ENCODE peak calls at places on chromosome 10, in five cellular contexts. S is AG04450; E is NCI-H2081; X is GM12891; W is Jurkat, Clone E6-1. P is an unnamed sample.

GRCh38 chr10:5783300-5783699 is 29.9 kb downstream of the GDI2 start:
- DNase-seq in X (no peak), S (no peak), W (no peak), E (no peak), P (no peak)

GRCh38 chr10:64394744-64395143 is 873.5 kb downstream of the REEP3 start:
- DNase-seq in X (no peak), S (peak; percentile 1), E (no peak), W (no peak), P (no peak)

GRCh38 chr10:123614888-123615287 is 51.3 kb upstream of the GPR26 start:
- DNase-seq in E (no peak), W (peak; percentile 64), S (no peak), X (peak; percentile 18), P (no peak)

GRCh38 chr10:127028556-127028955 is 123.3 kb downstream of the DOCK1 start:
- DNase-seq in E (no peak), S (no peak), W (no peak), X (no peak), P (no peak)

GRCh38 chr10:116113721-116114501 is 159.1 kb downstream of the GFRA1 start:
- DNase-seq in S (no peak), W (no peak), E (no peak), X (no peak), P (no peak)

GRCh38 chr10:92241158-92241500 is 49.7 kb downstream of the CPEB3 start:
- DNase-seq in S (no peak), X (no peak), W (no peak), E (no peak), P (no peak)

GRCh38 chr10:96703358-96703757 is 17.0 kb downstream of the PIK3AP1 start:
- DNase-seq in S (no peak), W (no peak), X (no peak), E (no peak), P (no peak)

GRCh38 chr10:126508535-126509040 is 120.3 kb upstream of the ADAM12 start:
- DNase-seq in E (no peak), W (no peak), S (no peak), X (no peak), P (no peak)

GRCh38 chr10:36717118-36717517 is 408.3 kb upstream of the ANKRD30A start:
- DNase-seq in S (no peak), X (no peak), E (no peak), W (no peak), P (no peak)

GRCh38 chr10:91477236-91477635 is 67.1 kb downstream of the HECTD2 start:
- DNase-seq in E (no peak), S (no peak), W (no peak), X (no peak), P (no peak)

GRCh38 chr10:80168679-80169380 is 36.3 kb downstream of the PLAC9 start:
- DNase-seq in W (no peak), E (no peak), S (no peak), X (peak; percentile 72), P (no peak)